ENCODE peak calls at places on chromosomes 2 and 18, in five cellular contexts. One of them, this sample, is unnamed. For H3K36me3 and H3K4me1, the result is how much of the 10 kb centered on the place peaks cover.

GRCh38 chr18:30987479-30988241 is 54.9 kb downstream of the DSC3 start:
- DNase-seq in thoracic aorta: no peak
- DNase-seq in HCT116: peak
- DNase-seq in ovary: no peak
- DNase-seq in GM12878: no peak
- DNase-seq in this sample: peak

GRCh38 chr2:166106431-166107015 is 21.3 kb downstream of the SCN1A start:
- DNase-seq in HCT116: no peak
- DNase-seq in thoracic aorta: no peak
- DNase-seq in ovary: no peak
- DNase-seq in GM12878: no peak
- DNase-seq in this sample: no peak

GRCh38 chr2:218375212-218375611 is 6.9 kb upstream of the SLC11A1 start:
- DNase-seq in HCT116: no peak
- DNase-seq in thoracic aorta: no peak
- DNase-seq in ovary: no peak
- DNase-seq in GM12878: no peak
- DNase-seq in this sample: no peak

GRCh38 chr2:95374916-95375471 is 27.5 kb upstream of the FAHD2A start:
- DNase-seq in GM12878: no peak
- DNase-seq in HCT116: no peak
- DNase-seq in thoracic aorta: no peak
- DNase-seq in ovary: no peak
- DNase-seq in this sample: no peak

GRCh38 chr2:74199871-74200305 is 1.5 kb downstream of the MTHFD2 start:
- DNase-seq in thoracic aorta: no peak
- DNase-seq in HCT116: no peak
- DNase-seq in ovary: no peak
- DNase-seq in GM12878: no peak
- DNase-seq in this sample: peak

GRCh38 chr2:54677476-54678265 is 45.8 kb upstream of the EML6 start:
- DNase-seq in HCT116: no peak
- DNase-seq in GM12878: no peak
- DNase-seq in thoracic aorta: no peak
- DNase-seq in ovary: no peak
- DNase-seq in this sample: no peak

GRCh38 chr2:66532972-66533868 is 98.3 kb downstream of the MEIS1 start:
- DNase-seq in thoracic aorta: no peak
- DNase-seq in HCT116: no peak
- DNase-seq in ovary: no peak
- DNase-seq in GM12878: no peak
- DNase-seq in this sample: no peak

GRCh38 chr2:96329416-96329815 is 4.3 kb downstream of the ITPRIPL1 start:
- DNase-seq in GM12878: no peak
- DNase-seq in thoracic aorta: no peak
- DNase-seq in ovary: no peak
- DNase-seq in HCT116: no peak
- DNase-seq in this sample: no peak

GRCh38 chr2:57880967-57881366 is 165.6 kb upstream of the VRK2 start:
- DNase-seq in GM12878: no peak
- DNase-seq in thoracic aorta: no peak
- DNase-seq in ovary: no peak
- DNase-seq in HCT116: no peak
- DNase-seq in this sample: no peak

GRCh38 chr18:6521804-6522418 is 107.2 kb upstream of the L3MBTL4 start:
- DNase-seq in GM12878: peak
- DNase-seq in ovary: no peak
- DNase-seq in HCT116: no peak
- DNase-seq in thoracic aorta: no peak
- DNase-seq in this sample: peak

GRCh38 chr2:164933751-164934189 is 21.6 kb downstream of the SLC38A11 start:
- DNase-seq in ovary: no peak
- DNase-seq in GM12878: no peak
- DNase-seq in HCT116: no peak
- DNase-seq in thoracic aorta: no peak
- DNase-seq in this sample: no peak

GRCh38 chr2:145356046-145356445 is 836.1 kb upstream of the ZEB2 start:
- DNase-seq in ovary: no peak
- DNase-seq in HCT116: no peak
- DNase-seq in thoracic aorta: no peak
- DNase-seq in GM12878: no peak
- DNase-seq in this sample: no peak

GRCh38 chr2:11019614-11020013 is 107.9 kb downstream of the KCNF1 start:
- DNase-seq in thoracic aorta: no peak
- DNase-seq in GM12878: no peak
- DNase-seq in HCT116: no peak
- DNase-seq in ovary: no peak
- DNase-seq in this sample: no peak

GRCh38 chr2:191245046-191245868 is at the start of gene MYO1B:
- DNase-seq in thoracic aorta: no peak
- DNase-seq in GM12878: no peak
- DNase-seq in ovary: peak
- DNase-seq in HCT116: peak
- DNase-seq in this sample: peak

GRCh38 chr2:128641421-128642095 is 322.9 kb upstream of the HS6ST1 start:
- DNase-seq in ovary: peak
- DNase-seq in HCT116: no peak
- DNase-seq in thoracic aorta: no peak
- DNase-seq in GM12878: no peak
- DNase-seq in this sample: no peak

GRCh38 chr2:215514516-215514915 is 78.6 kb upstream of the FN1 start:
- DNase-seq in GM12878: no peak
- DNase-seq in HCT116: no peak
- DNase-seq in ovary: no peak
- DNase-seq in thoracic aorta: no peak
- DNase-seq in this sample: no peak

GRCh38 chr2:20614201-20615045 is 36.5 kb downstream of the HS1BP3 start:
- DNase-seq in ovary: no peak
- DNase-seq in thoracic aorta: no peak
- DNase-seq in HCT116: no peak
- DNase-seq in GM12878: no peak
- DNase-seq in this sample: no peak

GRCh38 chr2:238872628-238873400 is 24.9 kb downstream of the TWIST2 start:
- DNase-seq in thoracic aorta: no peak
- DNase-seq in HCT116: no peak
- DNase-seq in ovary: no peak
- DNase-seq in GM12878: no peak
- DNase-seq in this sample: no peak

GRCh38 chr2:24840164-24840869 is 47.1 kb downstream of the CENPO start:
- DNase-seq in thoracic aorta: no peak
- DNase-seq in ovary: no peak
- DNase-seq in HCT116: no peak
- DNase-seq in GM12878: no peak
- DNase-seq in this sample: no peak
- H3K36me3 ChIP-seq in thoracic aorta: under half
- H3K36me3 ChIP-seq in ovary: under half
- H3K36me3 ChIP-seq in HCT116: under half
- H3K36me3 ChIP-seq in GM12878: under half
- H3K36me3 ChIP-seq in this sample: under half

DNA sequence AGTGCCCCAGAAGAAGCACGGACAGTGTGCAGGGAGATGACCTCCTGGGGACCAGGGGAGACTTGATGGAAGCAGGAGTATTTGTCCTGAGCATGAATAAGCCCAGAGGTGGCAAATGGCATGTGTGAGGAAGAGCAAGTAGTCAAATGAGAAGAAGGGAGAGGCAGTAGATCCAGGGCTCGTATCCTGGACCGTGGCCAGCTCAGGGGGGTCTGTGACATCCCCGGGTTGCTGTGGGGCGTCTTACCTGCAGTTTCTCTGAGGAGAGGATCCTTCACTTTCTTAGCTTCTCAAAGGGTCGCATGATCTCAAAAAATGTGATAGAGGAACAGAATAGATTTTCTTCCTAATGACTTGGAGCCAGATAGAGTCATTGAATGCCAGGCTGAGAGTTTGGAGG is 57.0 kb upstream of the FOSL2 start:
- DNase-seq in GM12878: no peak
- DNase-seq in HCT116: no peak
- DNase-seq in ovary: no peak
- DNase-seq in thoracic aorta: no peak
- DNase-seq in this sample: no peak
- H3K4me1 ChIP-seq in GM12878: under half
- H3K4me1 ChIP-seq in HCT116: under half
- H3K4me1 ChIP-seq in ovary: under half
- H3K4me1 ChIP-seq in thoracic aorta: half or more
- H3K4me1 ChIP-seq in this sample: under half

DNA sequence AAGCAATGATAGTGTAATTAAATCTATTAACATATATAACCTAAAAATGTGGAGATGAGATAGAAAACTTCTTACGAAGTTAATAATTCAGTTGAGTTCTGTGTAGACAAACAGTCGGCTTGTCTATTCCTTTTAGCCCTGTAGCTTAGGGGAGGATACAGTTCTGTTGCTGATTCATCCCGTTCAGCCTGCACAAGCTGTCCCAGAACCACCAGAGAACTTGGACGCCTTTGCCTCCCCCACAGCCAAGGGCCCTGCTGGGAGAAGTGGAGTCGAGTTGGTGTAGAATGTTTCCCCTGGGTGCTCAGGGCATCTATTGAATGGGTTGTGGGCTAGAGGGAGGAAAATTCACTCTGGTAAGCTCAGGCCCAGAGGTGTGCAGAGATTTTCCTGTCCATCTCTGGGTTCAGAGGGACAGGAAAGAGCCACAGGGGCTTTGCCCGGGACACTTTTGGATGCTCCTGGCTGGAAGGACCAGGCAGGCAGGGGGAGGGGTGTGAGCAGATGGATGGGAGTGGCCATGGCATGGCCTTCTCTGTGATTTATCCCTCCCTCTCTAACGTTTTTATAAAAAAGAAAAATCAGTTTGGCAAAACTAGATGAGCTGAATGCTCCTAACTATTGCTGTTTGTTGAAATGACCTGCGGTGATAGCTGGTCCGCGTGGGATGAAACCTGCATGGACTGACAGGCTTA is 42.8 kb upstream of the GALR1 start:
- DNase-seq in GM12878: no peak
- DNase-seq in ovary: peak
- DNase-seq in thoracic aorta: no peak
- DNase-seq in HCT116: no peak
- DNase-seq in this sample: no peak
- H3K27ac ChIP-seq in GM12878: no peak
- H3K27ac ChIP-seq in ovary: peak
- H3K27ac ChIP-seq in thoracic aorta: peak
- H3K27ac ChIP-seq in HCT116: no peak
- H3K27ac ChIP-seq in this sample: peak

DNA sequence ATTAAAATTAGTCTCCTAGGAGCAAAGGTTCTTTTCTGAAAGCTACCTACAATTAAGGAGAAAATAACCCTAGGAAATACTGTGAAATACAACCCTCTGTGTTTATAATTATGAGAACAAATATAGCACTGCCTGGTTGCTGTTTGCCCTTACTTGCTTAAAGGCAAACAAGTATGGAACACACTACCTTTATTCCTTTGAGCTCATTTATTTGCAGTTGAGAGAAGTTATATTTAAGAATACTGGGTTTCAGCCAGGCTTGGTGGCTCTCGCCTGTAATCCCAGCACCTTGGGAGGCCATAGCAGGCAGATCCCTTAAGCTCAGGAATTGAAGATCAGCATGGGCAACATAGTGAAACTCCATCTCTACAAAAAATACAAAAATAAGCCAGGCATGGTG is 23.1 kb upstream of the IAH1 start:
- DNase-seq in ovary: no peak
- DNase-seq in thoracic aorta: no peak
- DNase-seq in HCT116: no peak
- DNase-seq in GM12878: no peak
- DNase-seq in this sample: no peak
- H3K36me3 ChIP-seq in ovary: under half
- H3K36me3 ChIP-seq in thoracic aorta: under half
- H3K36me3 ChIP-seq in HCT116: under half
- H3K36me3 ChIP-seq in GM12878: under half
- H3K36me3 ChIP-seq in this sample: under half